ENCODE peak calls at places on chromosomes 2 and 18, in seven cellular contexts. E, P, O, A, C, Q and K are unnamed samples.

GRCh38 chr2:64151498-64151897 is 7.3 kb upstream of the PELI1 start:
- DNase-seq in E (no peak), P (no peak), O (no peak), A (no peak), C (no peak), Q (no peak), K (no peak)

GRCh38 chr2:221124542-221125235 is 447.4 kb downstream of the EPHA4 start:
- DNase-seq in E (peak; percentile 52), P (no peak), O (no peak), A (no peak), C (no peak), Q (no peak), K (peak; percentile 76)

GRCh38 chr2:112646102-112646719 is 472 bp downstream of the SLC20A1 start:
- DNase-seq in E (no peak), P (no peak), O (peak; percentile 34), A (peak; percentile 30), C (no peak), Q (no peak), K (peak; percentile 80)

GRCh38 chr2:168255103-168255502 is 7.7 kb upstream of the STK39 start:
- DNase-seq in E (no peak), P (no peak), O (no peak), A (no peak), C (no peak), Q (no peak), K (no peak)

GRCh38 chr2:15939556-15939853 is 845 bp upstream of the MYCN start:
- DNase-seq in E (peak; percentile 82), P (no peak), O (no peak), A (no peak), C (no peak), Q (no peak), K (no peak)

GRCh38 chr18:3782901-3783300 is 332.9 kb downstream of the TGIF1 start:
- DNase-seq in E (no peak), P (no peak), O (no peak), A (no peak), C (no peak), Q (no peak), K (no peak)

GRCh38 chr2:221070106-221070505 is 502.0 kb downstream of the EPHA4 start:
- DNase-seq in E (no peak), P (no peak), O (no peak), A (no peak), C (no peak), Q (no peak), K (no peak)

GRCh38 chr2:205858781-205859478 is 176.6 kb downstream of the NRP2 start:
- DNase-seq in E (peak; percentile 33), P (no peak), O (no peak), A (no peak), C (no peak), Q (no peak), K (peak; percentile 51)

GRCh38 chr2:38750793-38751042 is 443 bp downstream of the SRSF7 start:
- DNase-seq in E (peak; percentile 52), P (peak; percentile 81), O (peak; percentile 76), A (peak; percentile 39), C (no peak), Q (peak; percentile 61), K (peak; percentile 84)

GRCh38 chr18:2139676-2140075 is 431.6 kb downstream of the METTL4 start:
- DNase-seq in E (no peak), P (no peak), O (no peak), A (no peak), C (no peak), Q (no peak), K (no peak)

GRCh38 chr2:2798337-2798736 is 467.3 kb upstream of the MYT1L start:
- DNase-seq in E (no peak), P (no peak), O (no peak), A (no peak), C (no peak), Q (no peak), K (no peak)

GRCh38 chr2:106878206-106878605 is 7.8 kb downstream of the ST6GAL2 start:
- DNase-seq in E (no peak), P (no peak), O (no peak), A (no peak), C (no peak), Q (no peak), K (no peak)

GRCh38 chr2:96953611-96954489 is 32.5 kb downstream of the FAM178B start:
- DNase-seq in E (no peak), P (peak; percentile 32), O (no peak), A (no peak), C (no peak), Q (no peak), K (peak; percentile 39)

GRCh38 chr18:73784853-73785252 is 362.8 kb downstream of the FBXO15 start:
- DNase-seq in E (no peak), P (no peak), O (no peak), A (no peak), C (no peak), Q (no peak), K (no peak)

GRCh38 chr2:3442185-3442584 is 62.7 kb downstream of the TRAPPC12 start:
- DNase-seq in E (no peak), P (no peak), O (no peak), A (no peak), C (no peak), Q (no peak), K (no peak)

GRCh38 chr2:226699321-226699720 is 100.3 kb downstream of the IRS1 start:
- DNase-seq in E (no peak), P (no peak), O (no peak), A (no peak), C (no peak), Q (no peak), K (peak; percentile 5)

GRCh38 chr2:55013936-55014335 is 36.3 kb downstream of the RTN4 start:
- DNase-seq in E (no peak), P (no peak), O (no peak), A (no peak), C (no peak), Q (no peak), K (no peak)